ENCODE peak calls at places on chromosomes 11 and 22, in five cellular contexts. G is lower lobe of right lung, P is kidney, A is neural progenitor cell, F is prostate gland. M is an unnamed sample. For H3K36me3, the result is how much of the 10 kb centered on the place peaks cover.

GRCh38 chr11:121595717-121596156 is 143.0 kb upstream of the SORL1-AS1 start:
- DNase-seq in G (peak), P (no peak), A (no peak), F (peak), M (no peak)

GRCh38 chr11:66651011-66651410 is 12.5 kb downstream of the RBM4 start:
- DNase-seq in G (no peak), P (no peak), A (no peak), F (no peak), M (no peak)

GRCh38 chr11:10304495-10305261 is at the start of gene ADM:
- DNase-seq in G (peak), P (peak), A (peak), F (peak), M (peak)

GRCh38 chr22:21937041-21937820 is 15.4 kb downstream of the PPM1F start:
- DNase-seq in G (peak), P (no peak), A (no peak), F (no peak), M (peak)

GRCh38 chr22:37640591-37641250 is 1.3 kb downstream of the SH3BP1 start:
- DNase-seq in G (no peak), P (no peak), A (no peak), F (peak), M (peak)

GRCh38 chr22:38238519-38239051 is 34.2 kb downstream of the TMEM184B start:
- DNase-seq in G (no peak), P (no peak), A (no peak), F (no peak), M (no peak)

GRCh38 chr11:80280737-80281136 is 839.9 kb upstream of the TENM4 start:
- DNase-seq in G (no peak), P (no peak), A (no peak), F (peak), M (no peak)

GRCh38 chr11:114099392-114100178 is 40.1 kb downstream of the ZBTB16 start:
- DNase-seq in G (no peak), P (no peak), A (no peak), F (no peak), M (no peak)

GRCh38 chr11:11430431-11430830 is 77.4 kb upstream of the CSNK2A3 start:
- DNase-seq in G (no peak), P (no peak), A (no peak), F (no peak), M (no peak)

DNA sequence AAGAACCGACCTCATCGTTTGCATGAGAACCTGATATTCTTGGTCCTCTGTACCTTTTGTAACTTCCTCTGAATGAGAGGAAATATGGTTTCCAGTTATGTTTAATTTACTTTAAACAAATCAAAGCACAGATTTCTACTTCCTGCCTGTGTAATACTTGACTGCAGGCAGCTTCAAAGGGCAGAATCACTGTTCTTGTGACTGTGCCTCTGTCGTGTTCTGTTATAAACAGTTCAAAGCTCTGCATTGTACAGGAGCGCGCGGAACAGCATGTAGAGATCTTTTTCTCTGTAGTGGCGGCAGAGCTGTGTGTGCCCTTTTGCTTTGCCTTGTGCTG is 73.2 kb upstream of the CLDN5 start:
- DNase-seq in G (no peak), P (no peak), A (no peak), F (no peak), M (no peak)
- TF ChIP-seq CTCF in G (no peak), P (no peak), A (no peak), F (no peak), M (no peak)

GRCh38 chr11:70145841-70146240 is 57.3 kb upstream of the FADD start:
- DNase-seq in G (no peak), P (no peak), A (no peak), F (no peak), M (no peak)

GRCh38 chr11:70146309-70146708 is 56.8 kb upstream of the FADD start:
- DNase-seq in G (no peak), P (no peak), A (no peak), F (no peak), M (no peak)

GRCh38 chr11:70142171-70142875 is 60.8 kb upstream of the FADD start:
- DNase-seq in G (no peak), P (no peak), A (peak), F (no peak), M (no peak)

GRCh38 chr11:70145025-70145529 is 58.0 kb upstream of the FADD start:
- DNase-seq in G (no peak), P (no peak), A (no peak), F (no peak), M (no peak)

GRCh38 chr11:70144262-70144661 is 58.8 kb upstream of the FADD start:
- DNase-seq in G (no peak), P (no peak), A (no peak), F (no peak), M (no peak)
- H3K36me3 ChIP-seq in G (under half), P (under half), A (under half), F (under half), M (under half)

GRCh38 chr11:26228778-26229177 is 103.2 kb upstream of the ANO3 start:
- DNase-seq in G (no peak), P (no peak), A (no peak), F (no peak), M (no peak)

GRCh38 chr11:26227311-26227710 is 104.6 kb upstream of the ANO3 start:
- DNase-seq in G (no peak), P (no peak), A (peak), F (no peak), M (no peak)

GRCh38 chr11:26229270-26229669 is 102.7 kb upstream of the ANO3 start:
- DNase-seq in G (no peak), P (no peak), A (no peak), F (no peak), M (no peak)

GRCh38 chr11:26230021-26230420 is 101.9 kb upstream of the ANO3 start:
- DNase-seq in G (no peak), P (no peak), A (no peak), F (no peak), M (no peak)

DNA sequence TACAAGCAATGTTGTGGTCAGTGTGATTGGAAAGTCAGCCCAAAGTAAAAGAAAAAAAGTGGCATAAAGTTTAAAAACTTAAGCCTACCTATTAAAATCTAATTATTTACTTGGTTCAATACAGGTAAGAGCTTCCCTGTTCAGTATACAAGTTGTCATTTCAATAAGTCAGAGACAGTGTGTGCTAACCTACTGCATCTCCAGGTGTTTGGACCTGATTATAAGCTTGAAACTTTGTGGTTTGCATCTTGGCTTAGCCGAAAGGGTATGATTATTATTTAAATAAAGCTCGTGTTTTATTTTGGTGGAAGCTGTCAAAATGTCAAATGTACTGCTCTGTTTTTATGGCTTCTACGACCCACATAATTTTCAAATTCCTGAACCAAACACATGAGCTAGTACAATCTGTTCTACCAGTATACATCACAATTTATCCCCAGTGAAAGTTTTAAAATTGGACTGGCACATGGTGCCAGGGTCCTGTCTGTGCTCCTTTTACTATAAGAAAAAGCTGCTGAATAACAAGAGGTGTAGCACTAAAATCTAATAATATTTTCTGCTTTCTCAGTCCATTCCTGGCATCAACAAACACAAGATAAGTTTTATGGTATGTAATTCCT is 103.9 kb upstream of the ANO3 start:
- DNase-seq in G (no peak), P (no peak), A (no peak), F (no peak), M (no peak)
- H3K27ac ChIP-seq in G (no peak), P (no peak), A (no peak), F (no peak), M (no peak)

GRCh38 chr11:62593434-62594044 is 2.2 kb upstream of the TUT1 start:
- DNase-seq in G (peak), P (peak), A (peak), F (peak), M (peak)
- TF ChIP-seq CTCF in G (peak), P (peak), A (peak), F (peak), M (peak)

DNA sequence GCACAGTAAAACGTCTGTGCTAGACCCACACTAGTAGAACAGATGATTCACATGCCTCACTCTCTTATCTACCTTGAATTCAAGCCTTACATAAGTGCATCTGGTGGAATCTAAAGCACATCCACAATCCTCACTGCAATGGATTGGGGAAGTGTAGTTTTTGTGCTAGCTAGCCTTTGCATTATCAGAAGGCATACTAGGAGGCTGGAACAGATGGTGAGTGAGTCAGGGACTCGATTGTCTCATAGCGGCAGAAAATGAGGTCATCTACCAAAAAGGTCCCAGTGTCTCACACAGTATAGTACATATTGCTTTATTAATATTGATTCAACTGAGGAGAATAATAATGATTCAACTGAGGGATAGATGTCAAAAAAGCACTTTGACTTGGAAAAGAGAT is 9.3 kb downstream of the MSANTD4 start:
- DNase-seq in G (no peak), P (no peak), A (no peak), F (no peak), M (no peak)
- H3K36me3 ChIP-seq in G (under half), P (under half), A (under half), F (under half), M (under half)

GRCh38 chr22:17675584-17675983 is 37.0 kb downstream of the BCL2L13 start:
- DNase-seq in G (no peak), P (no peak), A (no peak), F (no peak), M (no peak)

GRCh38 chr22:17674152-17674551 is 35.6 kb downstream of the BCL2L13 start:
- DNase-seq in G (no peak), P (no peak), A (no peak), F (no peak), M (no peak)

DNA sequence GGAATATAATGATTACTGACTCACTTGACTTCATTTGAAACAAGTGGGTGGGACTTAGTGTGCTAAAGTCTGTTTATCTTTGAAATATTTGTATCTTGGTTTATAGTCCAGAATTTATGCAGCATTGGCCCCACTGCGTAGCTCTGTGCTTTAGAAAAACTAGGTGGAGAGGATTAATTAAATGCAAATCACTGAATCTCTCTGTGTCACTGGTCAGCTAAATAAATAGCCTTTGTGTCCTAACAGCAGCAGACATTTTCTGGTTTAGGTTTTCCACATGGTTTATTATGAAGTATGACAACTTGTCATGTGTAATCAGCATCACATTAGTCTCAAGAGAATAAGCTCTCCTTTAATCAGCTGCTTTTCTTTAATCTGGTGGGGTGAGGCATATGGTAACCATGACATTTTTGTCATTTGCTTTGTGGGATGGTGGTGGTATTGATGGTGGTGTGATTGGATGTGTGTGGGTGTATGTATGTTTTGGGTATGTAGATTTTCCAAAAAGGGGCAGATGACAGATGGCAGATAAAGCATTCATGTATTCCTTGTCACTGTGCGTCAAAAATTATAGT is 33.9 kb downstream of the BCL2L13 start:
- DNase-seq in G (no peak), P (no peak), A (peak), F (no peak), M (no peak)
- H3K27ac ChIP-seq in G (no peak), P (peak), A (no peak), F (no peak), M (no peak)

M was measured in colonic mucosa.